ENCODE peak calls at places on chromosomes 2 and 18, in ten cellular contexts. Y, P, B, J, C, O, V, H, E and Z are unnamed samples.

GRCh38 chr2:144357623-144358400 is 162.1 kb downstream of the ZEB2 start:
- DNase-seq in Y (peak; percentile 70), P (no peak), B (no peak), J (peak; percentile 94), C (no peak), O (no peak), V (peak; percentile 99), H (no peak), E (peak; percentile 99), Z (no peak)

GRCh38 chr2:138507267-138507666 is 5.7 kb downstream of the SPOPL start:
- DNase-seq in Y (no peak), P (no peak), B (no peak), J (no peak), C (no peak), O (no peak), V (no peak), H (no peak), E (no peak), Z (no peak)

GRCh38 chr18:41436772-41437171 is 518.3 kb upstream of the PIK3C3 start:
- DNase-seq in Y (no peak), P (no peak), B (no peak), J (no peak), C (no peak), O (no peak), V (no peak), H (no peak), E (no peak), Z (no peak)

GRCh38 chr2:191835539-191836350 is 11.1 kb downstream of the CAVIN2 start:
- DNase-seq in Y (no peak), P (no peak), B (no peak), J (no peak), C (no peak), O (no peak), V (peak; percentile 65), H (no peak), E (peak; percentile 42), Z (no peak)

GRCh38 chr2:191637182-191638078 is 40.5 kb upstream of the NABP1 start:
- DNase-seq in Y (no peak), P (no peak), B (no peak), J (peak; percentile 44), C (peak; percentile 73), O (no peak), V (peak; percentile 89), H (no peak), E (peak; percentile 69), Z (peak; percentile 80)

GRCh38 chr2:15860051-15860663 is 80.2 kb upstream of the MYCN start:
- DNase-seq in Y (no peak), P (no peak), B (no peak), J (no peak), C (no peak), O (no peak), V (no peak), H (no peak), E (no peak), Z (no peak)

GRCh38 chr2:26692814-26693286 is 328 bp downstream of the KCNK3 start:
- DNase-seq in Y (no peak), P (no peak), B (no peak), J (peak; percentile 14), C (no peak), O (no peak), V (peak; percentile 66), H (no peak), E (peak; percentile 3), Z (no peak)

GRCh38 chr2:54763636-54764291 is 40.3 kb downstream of the EML6 start:
- DNase-seq in Y (no peak), P (no peak), B (no peak), J (no peak), C (no peak), O (no peak), V (no peak), H (no peak), E (no peak), Z (no peak)

GRCh38 chr2:221529943-221530652 is 42.0 kb downstream of the EPHA4 start:
- DNase-seq in Y (peak; percentile 71), P (no peak), B (no peak), J (peak; percentile 60), C (no peak), O (no peak), V (peak; percentile 75), H (no peak), E (peak; percentile 90), Z (no peak)

GRCh38 chr18:74950479-74950878 is 258.5 kb downstream of the PTGR3 start:
- DNase-seq in Y (no peak), P (no peak), B (no peak), J (no peak), C (no peak), O (no peak), V (no peak), H (no peak), E (no peak), Z (no peak)

GRCh38 chr2:190820416-190820815 is 60.2 kb upstream of the GLS start:
- DNase-seq in Y (no peak), P (no peak), B (no peak), J (no peak), C (no peak), O (no peak), V (no peak), H (no peak), E (no peak), Z (no peak)

GRCh38 chr2:40428434-40428833 is 23.5 kb downstream of the SLC8A1 start:
- DNase-seq in Y (no peak), P (no peak), B (no peak), J (no peak), C (no peak), O (no peak), V (no peak), H (no peak), E (peak; percentile 74), Z (no peak)